ENCODE peak calls at places on chromosomes 13 and 19, in ten cellular contexts. M, R, N, I, J, F, O, X, K and T are unnamed samples.
A peak's percentile ranks its signal among the peaks of the same experiment; 100 is the strongest.

GRCh38 chr19:3365447-3366103 is 808 bp upstream of the NFIC start:
- DNase-seq in K (peak; percentile 94), J (no peak), F (peak; percentile 75), X (peak; percentile 64), R (no peak), O (peak; percentile 68), N (peak; percentile 86), I (no peak), M (peak; percentile 62), T (no peak)

GRCh38 chr13:42990147-42990990 is 1.7 kb downstream of the EPSTI1 start:
- DNase-seq in I (no peak), F (no peak), M (no peak), X (no peak), O (no peak), J (no peak), N (no peak), K (no peak), R (no peak), T (no peak)

GRCh38 chr13:39684531-39685137 is 29.2 kb downstream of the COG6 start:
- DNase-seq in M (no peak), K (no peak), O (no peak), N (no peak), R (no peak), J (peak; percentile 64), X (no peak), I (no peak), F (no peak), T (no peak)

GRCh38 chr13:46552888-46553520 is at the start of gene LRCH1:
- DNase-seq in N (peak; percentile 92), X (peak; percentile 96), F (peak; percentile 93), M (peak; percentile 93), O (peak; percentile 83), K (peak; percentile 95), I (peak; percentile 90), J (peak; percentile 91), R (peak; percentile 74), T (peak; percentile 78)

GRCh38 chr13:50893211-50893852 is 16.3 kb upstream of the RNASEH2B start:
- DNase-seq in N (no peak), O (no peak), R (no peak), I (no peak), F (no peak), K (no peak), X (no peak), M (no peak), J (no peak), T (no peak)

GRCh38 chr19:43503501-43504425 is 783 bp downstream of the PHLDB3 start:
- DNase-seq in N (peak; percentile 98), K (peak; percentile 98), F (peak; percentile 98), M (peak; percentile 98), O (peak; percentile 97), R (peak; percentile 98), X (peak; percentile 98), I (peak; percentile 94), J (peak; percentile 99), T (peak; percentile 99)

GRCh38 chr13:109790951-109791605 is 4.7 kb upstream of the IRS2 start:
- DNase-seq in K (no peak), N (no peak), M (no peak), O (no peak), I (no peak), R (no peak), F (no peak), X (peak; percentile 61), J (peak; percentile 55), T (no peak)

GRCh38 chr13:43397110-43397509 is 373.7 kb downstream of the DNAJC15 start:
- DNase-seq in K (no peak), I (no peak), J (no peak), N (no peak), R (no peak), M (no peak), O (no peak), F (no peak), X (no peak), T (no peak)

GRCh38 chr19:5403968-5404640 is 51.1 kb upstream of the ZNRF4 start:
- DNase-seq in J (peak; percentile 98), R (no peak), I (peak; percentile 73), K (no peak), M (peak; percentile 72), X (no peak), O (peak; percentile 69), F (peak; percentile 74), N (peak; percentile 85), T (peak; percentile 48)

GRCh38 chr19:3304871-3305423 is 61.4 kb upstream of the NFIC start:
- DNase-seq in X (peak; percentile 79), R (peak; percentile 51), O (peak; percentile 61), M (peak; percentile 61), F (peak; percentile 63), N (peak; percentile 87), J (peak; percentile 83), K (peak; percentile 82), I (peak; percentile 71), T (peak; percentile 62)

GRCh38 chr13:100129605-100130004 is 40.7 kb downstream of the PCCA start:
- DNase-seq in M (no peak), N (no peak), F (no peak), K (no peak), O (no peak), R (no peak), X (no peak), I (no peak), J (no peak), T (no peak)

GRCh38 chr13:39452412-39452811 is 150.6 kb downstream of the LHFPL6 start:
- DNase-seq in R (no peak), F (no peak), N (no peak), I (no peak), J (no peak), K (no peak), X (no peak), O (no peak), M (no peak), T (no peak)

GRCh38 chr19:19744641-19745040 is 11.7 kb upstream of the ZNF14 start:
- DNase-seq in I (no peak), J (no peak), K (no peak), F (no peak), X (no peak), M (no peak), O (no peak), R (no peak), N (no peak), T (no peak)

GRCh38 chr19:4013886-4014540 is 6.5 kb downstream of the PIAS4 start:
- DNase-seq in J (no peak), I (no peak), O (no peak), K (peak; percentile 66), R (no peak), M (no peak), N (no peak), F (no peak), X (no peak), T (no peak)

GRCh38 chr13:29676941-29677452 is 81.5 kb upstream of the SLC7A1 start:
- DNase-seq in F (no peak), K (no peak), X (no peak), M (no peak), J (peak; percentile 7), O (peak; percentile 5), N (no peak), I (no peak), R (no peak), T (no peak)

GRCh38 chr19:50357178-50358100 is 8.0 kb downstream of the NAPSA start:
- DNase-seq in K (peak; percentile 90), O (peak; percentile 67), J (peak; percentile 76), M (peak; percentile 80), F (peak; percentile 77), N (peak; percentile 84), X (peak; percentile 75), I (peak; percentile 82), R (peak; percentile 67), T (peak; percentile 76)

GRCh38 chr19:40614595-40615411 is 13.6 kb downstream of the LTBP4 start:
- DNase-seq in R (peak; percentile 70), X (no peak), M (peak; percentile 65), J (peak; percentile 92), N (peak; percentile 84), I (peak; percentile 76), K (peak; percentile 95), O (peak; percentile 19), F (peak; percentile 87), T (peak; percentile 46)

GRCh38 chr19:39602224-39602623 is at the start of gene LGALS13:
- DNase-seq in X (no peak), K (no peak), O (no peak), F (no peak), N (no peak), M (no peak), R (no peak), J (no peak), I (no peak), T (no peak)

GRCh38 chr13:48902421-48902820 is 73.3 kb upstream of the FNDC3A start:
- DNase-seq in F (no peak), K (no peak), M (peak; percentile 45), R (no peak), O (no peak), I (no peak), X (no peak), N (no peak), J (peak; percentile 82), T (no peak)

GRCh38 chr19:21934593-21934992 is 76.2 kb downstream of the ZNF208 start:
- DNase-seq in R (no peak), F (no peak), M (no peak), K (no peak), N (no peak), O (no peak), I (no peak), X (no peak), J (no peak), T (no peak)
- H3K9me3 ChIP-seq in R (no peaks in the 10 kb centered on the region), F (peaks cover 62% of the 10 kb centered on the region), M (no peaks in the 10 kb centered on the region), K (peaks cover 8% of the 10 kb centered on the region), N (peaks cover 5% of the 10 kb centered on the region), O (no peaks in the 10 kb centered on the region), I (no peaks in the 10 kb centered on the region), X (no peaks in the 10 kb centered on the region), J (peaks cover 20% of the 10 kb centered on the region), T (no peaks in the 10 kb centered on the region)

DNA sequence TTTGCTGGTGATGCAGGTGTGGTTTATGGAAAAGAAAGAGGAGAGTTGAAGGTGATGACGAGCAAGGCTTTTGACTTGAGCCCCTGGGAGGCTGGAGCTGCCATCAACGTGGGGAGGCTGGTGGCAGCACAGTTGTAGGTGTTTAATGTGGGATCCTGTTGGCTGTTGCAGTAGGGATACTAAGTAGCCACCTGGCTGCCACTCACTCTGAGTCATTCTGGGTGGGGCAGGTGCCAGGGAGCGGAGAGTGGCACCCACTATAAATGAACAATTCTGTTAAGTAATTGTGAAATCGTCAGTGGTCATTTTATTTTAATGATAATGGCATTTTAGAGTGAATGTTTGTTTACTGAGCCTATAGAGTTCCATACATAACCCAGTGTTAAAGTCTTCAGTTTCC is 9.8 kb downstream of the ZNF317 start:
- DNase-seq in J (no peak), K (no peak), I (no peak), X (no peak), M (no peak), N (no peak), F (no peak), R (no peak), O (no peak), T (no peak)
- H3K9me3 ChIP-seq in J (peaks cover 26% of the 10 kb centered on the region), K (peaks cover 9% of the 10 kb centered on the region), I (peaks cover 8% of the 10 kb centered on the region), X (peaks cover 12% of the 10 kb centered on the region), M (peaks cover 2% of the 10 kb centered on the region), N (peaks cover 25% of the 10 kb centered on the region), F (peaks cover 41% of the 10 kb centered on the region), R (peaks cover 10% of the 10 kb centered on the region), O (peaks cover 4% of the 10 kb centered on the region), T (no peaks in the 10 kb centered on the region)

GRCh38 chr19:34277244-34277643 is 22.9 kb downstream of the GARRE1 start:
- DNase-seq in N (no peak), F (no peak), I (no peak), R (no peak), K (no peak), J (no peak), M (no peak), O (no peak), X (no peak), T (no peak)
- H3K9me3 ChIP-seq in N (no peaks in the 10 kb centered on the region), F (no peaks in the 10 kb centered on the region), I (no peaks in the 10 kb centered on the region), R (no peaks in the 10 kb centered on the region), K (no peaks in the 10 kb centered on the region), J (no peaks in the 10 kb centered on the region), M (no peaks in the 10 kb centered on the region), O (no peaks in the 10 kb centered on the region), X (no peaks in the 10 kb centered on the region), T (no peaks in the 10 kb centered on the region)

GRCh38 chr19:53355739-53356138 is 9.8 kb upstream of the ZNF525 start:
- DNase-seq in X (no peak), I (no peak), N (no peak), O (no peak), F (no peak), M (no peak), K (no peak), R (no peak), J (no peak), T (no peak)
- H3K9me3 ChIP-seq in X (peaks cover 9% of the 10 kb centered on the region), I (peaks cover 35% of the 10 kb centered on the region), N (peaks cover 63% of the 10 kb centered on the region), O (peaks cover 13% of the 10 kb centered on the region), F (peaks cover 94% of the 10 kb centered on the region), M (peaks cover 21% of the 10 kb centered on the region), K (peaks cover 70% of the 10 kb centered on the region), R (peaks cover 61% of the 10 kb centered on the region), J (peaks cover 40% of the 10 kb centered on the region), T (peaks cover 23% of the 10 kb centered on the region)